ENCODE peak calls at places on chromosome 3, in six cellular contexts. W is hepatocyte; H is LoVo; U is H9; N is effector CD4-positive, alpha-beta T cell; K is spleen. C is an unnamed sample.

GRCh38 chr3:137866933-137867332 is 102.8 kb downstream of the SOX14 start:
- DNase-seq in K (no peak), U (peak; percentile 65), W (no peak), H (no peak), N (no peak), C (no peak)

GRCh38 chr3:55486101-55486856 is 827 bp downstream of the WNT5A start:
- DNase-seq in H (no peak), U (peak; percentile 68), K (peak; percentile 78), N (no peak), W (peak; percentile 72), C (peak; percentile 70)

GRCh38 chr3:124741027-124741426 is 10.8 kb downstream of the UMPS start:
- DNase-seq in U (no peak), N (no peak), K (no peak), W (no peak), H (no peak), C (no peak)

GRCh38 chr3:112136959-112137693 is 4.1 kb upstream of the GCSAM start:
- DNase-seq in K (no peak), W (peak; percentile 61), U (peak; percentile 68), H (peak; percentile 53), N (no peak), C (no peak)

GRCh38 chr3:78846688-78847087 is 921.1 kb downstream of the ROBO1 start:
- DNase-seq in K (no peak), U (no peak), N (no peak), H (no peak), W (peak; percentile 17), C (no peak)

GRCh38 chr3:120894285-120894684 is 13.7 kb upstream of the STXBP5L start:
- DNase-seq in N (no peak), H (peak; percentile 71), K (no peak), W (peak; percentile 17), U (no peak), C (no peak)

GRCh38 chr3:123375014-123375940 is 73.6 kb downstream of the ADCY5 start:
- DNase-seq in N (no peak), W (peak; percentile 23), K (no peak), U (no peak), H (no peak), C (no peak)

GRCh38 chr3:140910860-140911259 is 30.8 kb upstream of the SLC25A36 start:
- DNase-seq in K (no peak), U (peak; percentile 53), N (no peak), H (no peak), W (peak; percentile 19), C (no peak)

GRCh38 chr3:151191095-151191494 is 11.9 kb downstream of the GPR171 start:
- DNase-seq in N (no peak), W (no peak), H (no peak), U (no peak), K (no peak), C (no peak)

GRCh38 chr3:141332436-141332835 is 35.9 kb upstream of the ZBTB38 start:
- DNase-seq in U (no peak), K (no peak), W (peak; percentile 53), N (no peak), H (no peak), C (no peak)

GRCh38 chr3:169634618-169635236 is 28.8 kb downstream of the MECOM start:
- DNase-seq in H (peak; percentile 63), N (no peak), K (no peak), W (no peak), U (no peak), C (no peak)

GRCh38 chr3:190586631-190587000 is 72.7 kb downstream of the IL1RAP start:
- DNase-seq in H (no peak), W (peak; percentile 25), N (no peak), U (no peak), K (no peak), C (no peak)

GRCh38 chr3:24018784-24019570 is 73.9 kb downstream of the NR1D2 start:
- DNase-seq in N (no peak), K (no peak), W (no peak), H (no peak), U (no peak), C (no peak)

GRCh38 chr3:112437146-112438022 is 61.9 kb downstream of the BTLA start:
- DNase-seq in U (peak; percentile 45), W (no peak), K (no peak), N (no peak), H (peak; percentile 49), C (no peak)

GRCh38 chr3:39267631-39268553 is 11.9 kb downstream of the CX3CR1 start:
- DNase-seq in N (peak; percentile 50), H (no peak), W (no peak), U (peak; percentile 14), K (no peak), C (no peak)

GRCh38 chr3:186209810-186210752 is 101.2 kb upstream of the ETV5 start:
- DNase-seq in H (no peak), K (no peak), N (no peak), W (peak; percentile 68), U (peak; percentile 47), C (no peak)

GRCh38 chr3:146747928-146748327 is 142.8 kb upstream of the PLSCR5 start:
- DNase-seq in K (no peak), N (no peak), H (no peak), U (no peak), W (peak; percentile 6), C (no peak)

GRCh38 chr3:108090066-108090700 is 648 bp downstream of the CD47 start:
- DNase-seq in K (no peak), U (peak; percentile 38), H (peak; percentile 6), N (peak; percentile 58), W (peak; percentile 28), C (no peak)

GRCh38 chr3:170491901-170492300 is 73.2 kb downstream of the CLDN11 start:
- DNase-seq in W (no peak), K (no peak), U (no peak), N (no peak), H (no peak), C (no peak)

C was measured in RWPE2.